ENCODE peak calls at places on chromosomes 3 and 15, in six cellular contexts. U is GDM1, D is iris pigment epithelial cell, N is NCI-H1048, X is iPS-NIHi11, S is KBM-7. P is an unnamed sample.

GRCh38 chr3:46693038-46693896 is at the start of gene ALS2CL:
- DNase-seq in U (no peak), D (no peak), N (no peak), X (peak; percentile 88), S (peak; percentile 58), P (peak; percentile 53)

GRCh38 chr3:65439641-65440040 is 599.1 kb downstream of the MAGI1 start:
- DNase-seq in U (no peak), D (peak; percentile 68), N (no peak), X (peak; percentile 65), S (peak; percentile 25), P (peak; percentile 61)

GRCh38 chr15:81323944-81324881 is at the start of gene STARD5:
- DNase-seq in U (peak; percentile 93), D (peak; percentile 98), N (peak; percentile 89), X (peak; percentile 99), S (peak; percentile 100), P (peak; percentile 97)

GRCh38 chr3:161471211-161471610 is 25.4 kb upstream of the OTOL1 start:
- DNase-seq in U (no peak), D (no peak), N (no peak), X (no peak), S (no peak), P (no peak)

GRCh38 chr15:41881925-41882688 is 11.7 kb downstream of the SPTBN5 start:
- DNase-seq in U (no peak), D (peak; percentile 18), N (no peak), X (peak; percentile 83), S (no peak), P (no peak)

GRCh38 chr3:85193565-85193964 is 234.8 kb downstream of the CADM2 start:
- DNase-seq in U (no peak), D (peak; percentile 0), N (no peak), X (no peak), S (no peak), P (no peak)

GRCh38 chr3:70519913-70520659 is 207.6 kb upstream of the MDFIC2 start:
- DNase-seq in U (no peak), D (peak; percentile 38), N (no peak), X (no peak), S (no peak), P (no peak)

GRCh38 chr3:150975992-150976368 is 3.5 kb upstream of the CLRN1 start:
- DNase-seq in U (no peak), D (no peak), N (no peak), X (no peak), S (no peak), P (no peak)

GRCh38 chr3:149553781-149554451 is 79.4 kb downstream of the TM4SF4 start:
- DNase-seq in U (no peak), D (peak; percentile 85), N (no peak), X (no peak), S (no peak), P (no peak)

GRCh38 chr15:99009741-99010370 is 2.3 kb upstream of the PGPEP1L start:
- DNase-seq in U (no peak), D (peak; percentile 38), N (no peak), X (no peak), S (no peak), P (no peak)

GRCh38 chr15:75131269-75131643 is 70.4 kb upstream of the C15orf39 start:
- DNase-seq in U (no peak), D (no peak), N (no peak), X (no peak), S (no peak), P (no peak)